ENCODE peak calls at places on chromosomes 11 and 22, in nine cellular contexts. L, W, T, Z, M, D, C, B and V are unnamed samples.

GRCh38 chr11:75574698-75575265 is 12.7 kb downstream of the SERPINH1 start:
- DNase-seq in D (no peak), C (no peak), T (no peak), W (no peak), M (no peak), Z (no peak), L (no peak), B (no peak), V (no peak)

GRCh38 chr22:46914916-46915894 is 152.8 kb downstream of the TBC1D22A start:
- DNase-seq in C (no peak), W (no peak), M (no peak), D (peak; percentile 20), B (no peak), Z (no peak), T (peak; percentile 92), L (no peak), V (no peak)

GRCh38 chr11:44565746-44566558 is 489 bp downstream of the CD82 start:
- DNase-seq in M (peak; percentile 60), T (peak; percentile 44), W (no peak), Z (no peak), C (no peak), L (no peak), B (no peak), D (peak; percentile 57), V (no peak)

GRCh38 chr11:17575431-17576425 is 28.7 kb downstream of the OTOG start:
- DNase-seq in L (no peak), Z (no peak), D (no peak), B (no peak), C (no peak), W (no peak), T (no peak), M (no peak), V (no peak)

GRCh38 chr22:29464581-29464980 is 15.4 kb upstream of the NEFH start:
- DNase-seq in C (no peak), D (no peak), L (no peak), T (no peak), Z (no peak), W (no peak), M (no peak), B (no peak), V (no peak)

GRCh38 chr11:85884581-85885021 is 29.4 kb downstream of the CCDC83 start:
- DNase-seq in L (no peak), M (no peak), C (no peak), W (no peak), T (no peak), D (no peak), Z (no peak), B (no peak), V (no peak)

GRCh38 chr11:1239596-1240205 is 16.8 kb downstream of the MUC5B start:
- DNase-seq in W (no peak), M (no peak), D (no peak), B (no peak), Z (no peak), T (no peak), L (no peak), C (no peak), V (no peak)

GRCh38 chr11:30451642-30452041 is 128.7 kb downstream of the ARL14EP start:
- DNase-seq in D (no peak), B (no peak), M (no peak), T (no peak), L (no peak), W (no peak), C (no peak), Z (no peak), V (no peak)

GRCh38 chr22:46626911-46627805 is 7.0 kb downstream of the GRAMD4 start:
- DNase-seq in C (no peak), W (no peak), Z (no peak), B (no peak), T (no peak), L (peak; percentile 61), D (no peak), M (no peak), V (no peak)

GRCh38 chr22:27756212-27756660 is 45.3 kb downstream of the MN1 start:
- DNase-seq in C (no peak), B (no peak), M (no peak), L (no peak), T (no peak), W (no peak), D (no peak), Z (no peak), V (no peak)

GRCh38 chr22:27670701-27671412 is 130.7 kb downstream of the MN1 start:
- DNase-seq in L (no peak), B (peak; percentile 91), M (no peak), Z (no peak), C (no peak), T (no peak), W (no peak), D (peak; percentile 16), V (no peak)

GRCh38 chr22:24465566-24465965 is 29.6 kb upstream of the UPB1 start:
- DNase-seq in M (no peak), T (no peak), W (no peak), B (no peak), C (peak; percentile 58), Z (no peak), D (no peak), L (no peak), V (no peak)

GRCh38 chr11:2584812-2585565 is 114.8 kb downstream of the KCNQ1OT1 start:
- DNase-seq in D (no peak), W (no peak), L (peak; percentile 53), B (peak; percentile 15), T (no peak), M (peak; percentile 55), C (no peak), Z (no peak), V (no peak)

GRCh38 chr22:39706406-39707150 is 136.0 kb downstream of the CACNA1I start:
- DNase-seq in W (no peak), B (no peak), Z (no peak), D (no peak), M (no peak), C (no peak), L (no peak), T (no peak), V (no peak)

GRCh38 chr11:8285228-8285627 is 21.6 kb upstream of the LMO1 start:
- DNase-seq in C (no peak), W (no peak), B (no peak), L (no peak), T (no peak), D (no peak), M (peak; percentile 28), Z (no peak), V (no peak)

GRCh38 chr11:105609832-105610781 is at the start of gene GRIA4:
- DNase-seq in L (peak; percentile 56), D (peak; percentile 11), B (peak; percentile 19), C (peak; percentile 16), T (peak; percentile 70), W (no peak), M (peak; percentile 75), Z (no peak), V (no peak)
- H3K4me3 ChIP-seq in L (peak within 1 kb of the TSS; percentile 30), D (peak within 1 kb of the TSS; percentile 44), B (no peak within 1 kb of the TSS), C (peak within 1 kb of the TSS; percentile 69), T (peak within 1 kb of the TSS; percentile 65), W (peak within 1 kb of the TSS; percentile 2), M (peak within 1 kb of the TSS; percentile 34), Z (peak within 1 kb of the TSS; percentile 35), V (peak within 1 kb of the TSS; percentile 28)

DNA sequence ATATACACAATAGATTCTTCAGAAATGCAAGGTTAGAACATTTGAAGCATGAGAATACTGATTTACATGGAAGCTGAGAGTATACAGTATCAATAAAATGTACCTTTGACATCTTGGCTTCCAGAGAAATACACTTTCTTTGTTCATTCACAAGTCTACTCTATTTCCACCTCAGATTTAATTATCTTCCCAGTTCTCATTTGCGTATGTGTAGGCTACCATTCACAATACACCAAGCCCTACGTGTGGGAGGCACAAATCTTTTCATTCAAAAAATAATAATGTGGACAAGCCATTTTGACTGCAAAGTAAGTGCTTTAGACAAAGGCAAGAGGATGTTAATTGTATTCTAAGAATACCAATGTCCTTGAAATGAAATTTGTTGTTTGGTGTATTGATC is 132.7 kb upstream of the MTMR2 start:
- DNase-seq in L (no peak), M (no peak), W (no peak), Z (no peak), C (no peak), T (no peak), D (no peak), B (no peak), V (no peak)
- H3K27ac ChIP-seq in L (no peak overlapping the region), M (no peak overlapping the region), W (no peak overlapping the region), Z (no peak overlapping the region), C (no peak overlapping the region), T (no peak overlapping the region), D (no peak overlapping the region), B (no peak overlapping the region), V (no peak overlapping the region)

GRCh38 chr11:117200813-117201515 is 1.8 kb downstream of the TAGLN start:
- DNase-seq in T (no peak), C (no peak), Z (no peak), D (no peak), B (no peak), L (peak; percentile 51), M (no peak), W (no peak), V (no peak)
- H3K4me3 ChIP-seq in T (no peak overlapping the region), C (peak overlapping the region; percentile 88), Z (peak overlapping the region; percentile 50), D (no peak overlapping the region), B (no peak overlapping the region), L (peak overlapping the region; percentile 43), M (peak overlapping the region; percentile 59), W (peak overlapping the region; percentile 27), V (peak overlapping the region; percentile 95)

GRCh38 chr22:42986115-42986514 is 28.8 kb downstream of the PACSIN2 start:
- DNase-seq in Z (no peak), B (no peak), L (no peak), C (no peak), T (no peak), D (no peak), W (no peak), M (peak; percentile 27), V (no peak)
- H3K27ac ChIP-seq in Z (no peak overlapping the region), B (peak overlapping the region; percentile 45), L (no peak overlapping the region), C (no peak overlapping the region), T (no peak overlapping the region), D (no peak overlapping the region), W (no peak overlapping the region), M (no peak overlapping the region), V (no peak overlapping the region)

DNA sequence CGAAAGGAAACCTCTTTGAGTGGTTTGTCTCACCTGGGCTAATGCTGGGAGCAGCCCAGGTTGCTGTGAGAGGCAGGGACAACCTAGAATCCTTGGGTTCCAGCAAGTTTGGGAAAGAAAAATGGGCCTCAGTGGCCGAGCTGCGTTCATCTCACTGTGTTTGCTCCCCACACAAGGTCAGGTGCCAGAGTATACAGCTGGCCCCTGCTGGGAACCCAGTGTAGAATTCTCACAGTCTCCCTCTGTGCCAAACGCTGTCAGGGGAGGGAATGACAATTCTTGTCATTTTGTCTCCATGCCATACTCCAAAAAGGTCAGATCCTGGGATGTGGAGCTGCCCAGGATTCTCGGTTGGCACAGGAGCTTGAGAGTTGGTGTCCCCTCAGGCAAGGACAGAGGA is 4.3 kb downstream of the DGKZ start:
- DNase-seq in Z (no peak), W (no peak), M (no peak), T (no peak), L (no peak), D (no peak), C (no peak), B (no peak), V (no peak)
- H3K4me3 ChIP-seq in Z (no peak overlapping the region), W (no peak overlapping the region), M (no peak overlapping the region), T (no peak overlapping the region), L (peak overlapping the region; percentile 5), D (no peak overlapping the region), C (no peak overlapping the region), B (no peak overlapping the region), V (no peak overlapping the region)